ENCODE peak calls at places on chromosomes 6 and 20, in four cellular contexts. M is endodermal cell, A is lower lobe of right lung, W is heart left ventricle. R is an unnamed sample.

GRCh38 chr6:20221448-20221847 is 9.2 kb upstream of the MBOAT1 start:
- DNase-seq in M (no peak), A (no peak), W (no peak), R (no peak)

GRCh38 chr6:8731874-8732273 is 296.5 kb upstream of the SLC35B3 start:
- DNase-seq in M (no peak), A (no peak), W (no peak), R (no peak)

GRCh38 chr6:24255676-24256075 is 102.2 kb downstream of the DCDC2 start:
- DNase-seq in M (no peak), A (no peak), W (no peak), R (no peak)

GRCh38 chr20:56865055-56865454 is 235.9 kb downstream of the TFAP2C start:
- DNase-seq in M (no peak), A (no peak), W (no peak), R (no peak)

GRCh38 chr20:14612389-14612788 is 275.0 kb upstream of the FLRT3 start:
- DNase-seq in M (no peak), A (no peak), W (no peak), R (no peak)

GRCh38 chr6:83221886-83222479 is 28.8 kb downstream of the RWDD2A start:
- DNase-seq in M (no peak), A (no peak), W (no peak), R (no peak)

GRCh38 chr6:56246544-56246940 is 838 bp downstream of the COL21A1 start:
- DNase-seq in M (peak; percentile 67), A (no peak), W (no peak), R (peak; percentile 10)

GRCh38 chr6:24323632-24324337 is 34.1 kb downstream of the DCDC2 start:
- DNase-seq in M (no peak), A (no peak), W (no peak), R (no peak)

GRCh38 chr6:33846226-33846625 is 42.4 kb upstream of the MLN start:
- DNase-seq in M (no peak), A (no peak), W (no peak), R (no peak)

GRCh38 chr20:20941468-20941889 is 164.7 kb downstream of the LINC00237 start:
- DNase-seq in M (no peak), A (no peak), W (no peak), R (no peak)

GRCh38 chr20:687468-688203 is 12.0 kb upstream of the SCRT2 start:
- DNase-seq in M (no peak), A (no peak), W (no peak), R (no peak)

GRCh38 chr6:145895802-145896201 is 68.4 kb downstream of the SHPRH start:
- DNase-seq in M (no peak), A (no peak), W (no peak), R (no peak)

GRCh38 chr6:105791569-105792318 is 294.4 kb upstream of the PRDM1 start:
- DNase-seq in M (no peak), A (peak; percentile 44), W (no peak), R (no peak)

GRCh38 chr6:154721460-154721859 is 11.8 kb upstream of the SCAF8 start:
- DNase-seq in M (no peak), A (no peak), W (no peak), R (no peak)

GRCh38 chr6:14383393-14384174 is 266.0 kb downstream of the CD83 start:
- DNase-seq in M (peak; percentile 53), A (no peak), W (no peak), R (no peak)

GRCh38 chr6:48388045-48388444 is 277.0 kb upstream of the PTCHD4 start:
- DNase-seq in M (no peak), A (no peak), W (no peak), R (no peak)

GRCh38 chr6:28789553-28790083 is 134.2 kb downstream of the TRIM27 start:
- DNase-seq in M (peak; percentile 88), A (no peak), W (no peak), R (no peak)

DNA sequence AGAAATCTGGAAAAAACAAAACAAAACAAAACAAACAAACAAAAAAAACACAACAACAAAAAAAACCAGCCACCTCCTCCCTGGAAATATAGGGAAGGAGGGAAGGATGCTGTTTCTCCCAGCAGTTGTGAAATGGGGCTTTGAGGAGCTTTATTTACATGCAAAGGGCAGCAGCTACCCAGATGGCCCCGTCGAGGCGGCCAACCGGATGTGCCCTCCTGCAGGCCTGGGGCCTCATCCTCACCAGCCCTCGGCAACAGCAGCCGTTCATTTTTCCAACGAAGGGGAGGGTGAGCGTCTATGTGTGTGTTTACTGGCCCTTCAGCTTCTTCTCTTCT is 56.6 kb downstream of the FAM50B start:
- DNase-seq in M (peak; percentile 70), A (no peak), W (no peak), R (peak; percentile 68)
- H3K4me3 ChIP-seq in M (no peak overlapping the region), A (no peak overlapping the region), W (no peak overlapping the region), R (no peak overlapping the region)

GRCh38 chr20:61849376-61849775 is 216.3 kb downstream of the TAF4 start:
- DNase-seq in M (no peak), A (no peak), W (no peak), R (no peak)
- H3K27me3 ChIP-seq in M (no peaks in the 10 kb centered on the region), A (peaks cover 27% of the 10 kb centered on the region), W (peaks cover 45% of the 10 kb centered on the region), R (no peaks in the 10 kb centered on the region)

GRCh38 chr20:38156888-38157634 is 8.0 kb downstream of the TGM2 start:
- DNase-seq in M (no peak), A (peak; percentile 44), W (peak; percentile 82), R (no peak)
- H3K36me3 ChIP-seq in M (no peaks in the 10 kb centered on the region), A (peaks cover 74% of the 10 kb centered on the region), W (peaks cover 39% of the 10 kb centered on the region), R (no peaks in the 10 kb centered on the region)

DNA sequence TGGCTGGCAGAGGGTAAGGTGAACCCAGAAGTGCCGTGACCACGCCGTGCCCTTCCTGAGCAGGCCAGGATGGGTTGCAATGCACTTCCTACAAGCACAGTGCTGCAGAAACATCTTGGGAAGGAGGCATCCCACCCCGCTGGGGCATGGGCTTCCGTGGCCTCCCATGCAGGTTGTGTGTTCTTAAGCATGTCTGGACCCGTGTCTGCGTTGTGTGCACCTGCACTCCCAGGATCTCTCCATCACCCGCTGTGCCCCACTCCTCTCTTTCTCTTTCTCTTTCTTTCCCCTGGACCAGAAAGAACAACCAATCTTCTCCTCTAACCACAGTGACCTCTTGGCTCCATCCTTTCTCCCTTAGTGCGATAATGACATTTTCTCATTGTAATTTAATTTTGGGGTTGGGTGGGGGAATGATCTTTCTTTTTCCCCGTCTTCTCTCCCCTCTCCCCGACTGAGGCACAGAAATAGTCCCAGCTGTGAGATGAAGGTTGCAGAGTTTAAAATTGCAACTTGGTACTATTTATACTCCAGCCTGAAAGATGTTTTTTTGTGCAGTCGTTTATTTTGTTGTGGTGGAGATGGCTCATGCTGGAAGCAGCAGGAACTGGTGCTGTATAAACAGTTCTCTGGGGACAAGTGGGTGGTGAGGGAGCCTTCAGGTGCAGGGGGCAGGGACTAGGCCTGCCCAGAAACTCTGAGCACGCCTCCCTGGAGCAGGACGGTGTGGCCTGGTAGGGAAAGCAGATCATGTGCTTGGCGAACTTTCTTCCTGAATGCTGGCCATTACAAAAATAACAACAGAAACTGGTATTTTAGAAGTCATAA is 20.5 kb downstream of the BCAS4 start:
- DNase-seq in M (no peak), A (peak; percentile 64), W (no peak), R (no peak)
- H3K4me3 ChIP-seq in M (no peak overlapping the region), A (no peak overlapping the region), W (no peak overlapping the region), R (no peak overlapping the region)

GRCh38 chr6:49898904-49899566 is 32.7 kb upstream of the CRISP1 start:
- DNase-seq in M (no peak), A (no peak), W (no peak), R (no peak)
- H3K27me3 ChIP-seq in M (no peaks in the 10 kb centered on the region), A (no peaks in the 10 kb centered on the region), W (no peaks in the 10 kb centered on the region), R (peaks cover 1% of the 10 kb centered on the region)

DNA sequence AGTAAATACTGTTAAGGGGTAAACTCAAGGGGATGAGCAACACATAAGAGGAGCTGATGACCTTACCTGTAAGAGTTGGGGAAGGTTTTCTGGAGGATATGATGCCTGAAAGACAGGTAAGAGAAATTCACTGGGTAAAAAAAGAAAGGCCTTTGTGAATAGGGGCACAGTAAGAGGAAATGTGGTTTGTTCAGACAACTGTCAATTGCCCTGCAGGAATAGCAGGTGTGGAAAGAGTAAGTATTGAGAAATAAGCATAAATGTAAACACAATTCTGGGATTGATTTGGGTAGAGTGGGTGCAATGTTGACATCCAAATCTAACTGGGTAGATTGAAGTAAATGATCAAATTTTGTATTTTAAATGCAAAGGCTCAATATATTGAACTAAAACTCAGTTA is 670.0 kb downstream of the DHX35 start:
- DNase-seq in M (no peak), A (no peak), W (no peak), R (no peak)
- H3K36me3 ChIP-seq in M (no peaks in the 10 kb centered on the region), A (no peaks in the 10 kb centered on the region), W (no peaks in the 10 kb centered on the region), R (no peaks in the 10 kb centered on the region)

R was measured in H7.